ENCODE peak calls at places on chromosomes 5 and 9, in six cellular contexts. N is ovary, M is aorta, D is transverse colon, H is IMR-90, W is cardiac muscle cell. S is an unnamed sample. For H3K4me1 and H3K9me3, the result is how much of the 10 kb centered on the place peaks cover.

GRCh38 chr9:126791406-126792230 is 13.2 kb upstream of the ZBTB43 start:
- DNase-seq in N (no peak), M (no peak), D (no peak), H (peak), W (no peak), S (no peak)

GRCh38 chr9:97703437-97704326 is 6.5 kb upstream of the XPA start:
- DNase-seq in N (no peak), M (peak), D (no peak), H (peak), W (no peak), S (no peak)

GRCh38 chr5:24850911-24851310 is 206.1 kb upstream of the CDH10 start:
- DNase-seq in N (no peak), M (no peak), D (no peak), H (no peak), W (no peak), S (no peak)

GRCh38 chr9:32603914-32604852 is 31.2 kb upstream of the NDUFB6 start:
- DNase-seq in N (no peak), M (no peak), D (no peak), H (no peak), W (no peak), S (no peak)

GRCh38 chr5:151288180-151288579 is 15.4 kb downstream of the SLC36A3 start:
- DNase-seq in N (no peak), M (no peak), D (no peak), H (no peak), W (no peak), S (no peak)

GRCh38 chr5:40755093-40755406 is 711 bp downstream of the TTC33 start:
- DNase-seq in N (peak), M (peak), D (peak), H (peak), W (peak), S (peak)

GRCh38 chr9:125189011-125189360 is 617 bp downstream of the PPP6C start:
- DNase-seq in N (no peak), M (peak), D (peak), H (no peak), W (peak), S (no peak)

GRCh38 chr5:178561746-178562264 is 28.4 kb downstream of the COL23A1 start:
- DNase-seq in N (no peak), M (no peak), D (no peak), H (no peak), W (no peak), S (no peak)

GRCh38 chr5:10478436-10478835 is 36.8 kb downstream of the ROPN1L start:
- DNase-seq in N (no peak), M (no peak), D (no peak), H (peak), W (no peak), S (no peak)

GRCh38 chr5:39063037-39063436 is 11.2 kb downstream of the RICTOR start:
- DNase-seq in N (no peak), M (no peak), D (no peak), H (no peak), W (no peak), S (no peak)

GRCh38 chr9:129624947-129625346 is 1.0 kb upstream of the NTMT1 start:
- DNase-seq in N (no peak), M (no peak), D (no peak), H (peak), W (no peak), S (no peak)

GRCh38 chr9:129626944-129627297 is 958 bp downstream of the NTMT1 start:
- DNase-seq in N (no peak), M (no peak), D (no peak), H (peak), W (no peak), S (no peak)

GRCh38 chr9:129626079-129626943 is at the start of gene NTMT1:
- DNase-seq in N (peak), M (peak), D (peak), H (peak), W (peak), S (peak)

GRCh38 chr9:129623331-129623730 is 2.4 kb upstream of the C9orf50 start:
- DNase-seq in N (no peak), M (no peak), D (no peak), H (peak), W (no peak), S (no peak)

GRCh38 chr9:129624168-129624759 is 1.7 kb upstream of the NTMT1 start:
- DNase-seq in N (peak), M (peak), D (peak), H (peak), W (peak), S (peak)
- H3K4me1 ChIP-seq in N (under half), M (under half), D (under half), H (under half), W (under half), S (under half)

GRCh38 chr5:158654415-158654814 is 445.3 kb downstream of the EBF1 start:
- DNase-seq in N (no peak), M (no peak), D (no peak), H (no peak), W (no peak), S (no peak)
- H3K9me3 ChIP-seq in N (under half), M (under half), D (under half), H (under half), W (under half), S (under half)

GRCh38 chr9:35734096-35734495 is 1.6 kb downstream of the CREB3 start:
- DNase-seq in N (no peak), M (no peak), D (no peak), H (peak), W (no peak), S (no peak)
- H3K4me3 ChIP-seq in N (no peak), M (no peak), D (no peak), H (no peak), W (no peak), S (no peak)

GRCh38 chr9:99169982-99170761 is 51.6 kb downstream of the ALG2 start:
- DNase-seq in N (no peak), M (no peak), D (no peak), H (no peak), W (peak), S (no peak)
- H3K4me1 ChIP-seq in N (under half), M (under half), D (under half), H (under half), W (under half), S (under half)

DNA sequence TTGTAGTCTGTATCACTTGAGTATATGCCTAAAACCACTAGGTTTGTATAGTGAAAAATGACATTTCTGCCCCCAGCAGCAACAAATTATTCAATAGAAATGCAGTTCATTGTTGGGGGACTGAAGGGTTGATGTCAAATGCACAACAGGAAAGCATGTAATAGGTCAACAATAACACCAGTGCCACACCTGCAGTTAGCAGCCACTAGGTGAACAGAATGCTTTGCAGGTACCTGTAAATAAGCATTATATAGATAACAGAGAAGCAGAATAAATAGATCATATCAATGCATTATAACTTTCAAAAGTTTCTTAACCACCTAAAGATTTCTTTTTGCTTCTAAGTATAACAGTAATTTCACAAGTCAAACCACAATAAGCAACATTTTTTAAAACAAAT is 435.9 kb upstream of the DMAC1 start:
- DNase-seq in N (no peak), M (no peak), D (no peak), H (no peak), W (no peak), S (no peak)
- H3K9me3 ChIP-seq in N (under half), M (under half), D (under half), H (under half), W (under half), S (under half)

DNA sequence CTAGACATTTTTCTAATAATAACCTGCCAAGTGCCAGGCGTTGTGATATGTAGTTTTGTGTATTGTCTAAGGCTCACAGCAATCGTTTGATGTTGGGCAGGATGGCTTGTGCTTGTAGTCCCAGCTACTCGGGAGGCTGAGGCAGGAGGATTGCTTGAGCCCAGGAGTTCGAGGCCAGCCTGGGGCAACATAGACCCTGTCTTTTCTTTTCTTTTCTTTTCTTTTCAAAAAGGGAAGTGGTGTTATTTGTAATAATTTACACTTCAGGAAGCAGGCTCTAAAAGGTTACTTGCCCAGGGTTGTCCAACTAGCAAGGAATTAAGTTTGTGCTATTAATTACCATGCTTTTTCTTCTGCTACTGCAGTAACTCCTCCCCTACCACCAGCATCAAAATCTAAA is 3.2 kb downstream of the ZNF131 start:
- DNase-seq in N (no peak), M (no peak), D (no peak), H (no peak), W (no peak), S (no peak)
- H3K4me3 ChIP-seq in N (no peak), M (no peak), D (no peak), H (no peak), W (no peak), S (no peak)

DNA sequence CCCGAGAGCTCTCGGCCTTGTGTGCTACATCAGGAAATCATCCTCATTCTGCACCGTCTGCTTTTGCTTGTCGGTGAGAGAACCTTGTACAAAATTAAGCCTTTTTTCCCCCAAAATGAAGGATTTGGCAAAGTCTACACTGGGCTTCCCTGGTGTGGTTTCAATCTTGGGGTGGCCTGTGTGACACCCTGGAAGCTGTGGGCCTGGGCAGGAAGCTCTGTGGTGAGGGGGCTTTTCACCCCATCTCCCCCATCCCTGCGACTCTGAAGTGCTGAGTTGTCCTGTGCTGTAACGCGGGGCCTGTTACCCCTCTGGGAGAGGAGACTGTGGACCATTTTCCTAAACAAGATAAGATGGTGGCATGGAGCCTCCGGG is 55.4 kb downstream of the AHRR start:
- DNase-seq in N (no peak), M (peak), D (peak), H (no peak), W (no peak), S (no peak)
- H3K4me1 ChIP-seq in N (under half), M (under half), D (under half), H (under half), W (under half), S (under half)

GRCh38 chr9:95939472-95939871 is 64.0 kb downstream of the ERCC6L2 start:
- DNase-seq in N (no peak), M (no peak), D (no peak), H (no peak), W (no peak), S (no peak)

GRCh38 chr9:95940265-95940664 is 64.8 kb downstream of the ERCC6L2 start:
- DNase-seq in N (no peak), M (no peak), D (no peak), H (peak), W (no peak), S (no peak)

GRCh38 chr9:95937131-95937530 is 61.6 kb downstream of the ERCC6L2 start:
- DNase-seq in N (no peak), M (no peak), D (no peak), H (no peak), W (no peak), S (no peak)

GRCh38 chr9:95936579-95937075 is 61.1 kb downstream of the ERCC6L2 start:
- DNase-seq in N (no peak), M (no peak), D (no peak), H (no peak), W (no peak), S (no peak)

GRCh38 chr9:95938724-95939123 is 63.2 kb downstream of the ERCC6L2 start:
- DNase-seq in N (no peak), M (no peak), D (no peak), H (no peak), W (no peak), S (no peak)
- H3K9me3 ChIP-seq in N (under half), M (under half), D (under half), H (under half), W (under half), S (under half)

GRCh38 chr9:19741178-19741577 is 47.7 kb downstream of the SLC24A2 start:
- DNase-seq in N (no peak), M (no peak), D (no peak), H (no peak), W (no peak), S (no peak)
- H3K4me3 ChIP-seq in N (no peak), M (no peak), D (no peak), H (no peak), W (no peak), S (no peak)

S was measured in mucosa of descending colon.